ENCODE peak calls at places on chromosomes 13 and 19, in seven cellular contexts. L, H, F, W, Z, J and M are unnamed samples.

GRCh38 chr19:56476671-56477428 is at the start of gene ZNF667:
- DNase-seq in L (no peak), H (no peak), F (peak), W (peak), Z (peak), J (no peak), M (no peak)

GRCh38 chr19:50537306-50537685 is 23.6 kb upstream of the ASPDH start:
- DNase-seq in L (no peak), H (no peak), F (no peak), W (no peak), Z (no peak), J (no peak), M (no peak)

GRCh38 chr19:11598103-11598483 is 810 bp downstream of the ZNF627 start:
- DNase-seq in L (no peak), H (no peak), F (no peak), W (no peak), Z (no peak), J (no peak), M (no peak)

GRCh38 chr19:18339703-18340102 is 695 bp upstream of the PGPEP1 start:
- DNase-seq in L (no peak), H (no peak), F (no peak), W (no peak), Z (no peak), J (no peak), M (no peak)

GRCh38 chr19:55173717-55174409 is 6.2 kb downstream of the SYT5 start:
- DNase-seq in L (no peak), H (no peak), F (peak), W (no peak), Z (no peak), J (peak), M (no peak)

GRCh38 chr19:32669205-32669785 is 5.7 kb downstream of the ANKRD27 start:
- DNase-seq in L (no peak), H (no peak), F (no peak), W (no peak), Z (no peak), J (no peak), M (no peak)

GRCh38 chr19:10670187-10670586 is 16.0 kb downstream of the ILF3 start:
- DNase-seq in L (no peak), H (no peak), F (no peak), W (no peak), Z (no peak), J (no peak), M (no peak)

GRCh38 chr13:44575741-44576395 is at the start of gene TSC22D1:
- DNase-seq in L (peak), H (peak), F (peak), W (no peak), Z (no peak), J (no peak), M (no peak)

GRCh38 chr19:19464339-19465098 is 50.8 kb downstream of the TSSK6 start:
- DNase-seq in L (no peak), H (no peak), F (peak), W (peak), Z (no peak), J (no peak), M (no peak)

GRCh38 chr13:91355099-91355825 is 7.8 kb downstream of the MIR17HG start:
- DNase-seq in L (no peak), H (no peak), F (no peak), W (no peak), Z (no peak), J (no peak), M (no peak)

GRCh38 chr13:44679602-44680001 is 103.5 kb upstream of the TSC22D1 start:
- DNase-seq in L (no peak), H (no peak), F (no peak), W (no peak), Z (no peak), J (no peak), M (no peak)

GRCh38 chr13:91520952-91521351 is 122.5 kb downstream of the GPC5 start:
- DNase-seq in L (no peak), H (no peak), F (no peak), W (no peak), Z (no peak), J (no peak), M (no peak)

GRCh38 chr19:3840804-3841203 is 28.0 kb downstream of the ZFR2 start:
- DNase-seq in L (no peak), H (no peak), F (no peak), W (no peak), Z (no peak), J (no peak), M (no peak)

GRCh38 chr19:48064509-48064908 is 20.6 kb upstream of the CABP5 start:
- DNase-seq in L (no peak), H (no peak), F (no peak), W (no peak), Z (no peak), J (no peak), M (no peak)

GRCh38 chr19:46298477-46299003 is 1.7 kb downstream of the HIF3A start:
- DNase-seq in L (peak), H (no peak), F (no peak), W (no peak), Z (no peak), J (no peak), M (no peak)

GRCh38 chr13:45178349-45179142 is 22.3 kb downstream of the KCTD4 start:
- DNase-seq in L (no peak), H (no peak), F (no peak), W (peak), Z (no peak), J (no peak), M (no peak)

GRCh38 chr19:48102870-48103751 is 7.5 kb downstream of the PLA2G4C start:
- DNase-seq in L (no peak), H (no peak), F (peak), W (no peak), Z (no peak), J (no peak), M (no peak)

GRCh38 chr19:47020992-47021496 is 1.4 kb downstream of the NPAS1 start:
- DNase-seq in L (no peak), H (no peak), F (no peak), W (no peak), Z (no peak), J (no peak), M (no peak)

GRCh38 chr19:4575267-4575793 is 15.8 kb upstream of the SEMA6B start:
- DNase-seq in L (no peak), H (peak), F (peak), W (peak), Z (no peak), J (no peak), M (peak)

GRCh38 chr19:5567360-5567970 is at the start of gene TINCR:
- DNase-seq in L (no peak), H (no peak), F (no peak), W (no peak), Z (no peak), J (no peak), M (no peak)

GRCh38 chr19:30521937-30522336 is 149.8 kb downstream of the ZNF536 start:
- DNase-seq in L (no peak), H (no peak), F (no peak), W (no peak), Z (no peak), J (no peak), M (no peak)

GRCh38 chr19:5337126-5337525 is 3.5 kb downstream of the PTPRS start:
- DNase-seq in L (no peak), H (no peak), F (no peak), W (no peak), Z (no peak), J (no peak), M (no peak)

GRCh38 chr19:3266792-3267469 is 42.5 kb downstream of the CELF5 start:
- DNase-seq in L (no peak), H (no peak), F (no peak), W (no peak), Z (no peak), J (no peak), M (no peak)

GRCh38 chr13:102597029-102598015 is 536 bp downstream of the TPP2 start:
- DNase-seq in L (peak), H (no peak), F (peak), W (no peak), Z (no peak), J (no peak), M (no peak)

GRCh38 chr13:48405865-48406264 is 7.0 kb downstream of the LPAR6 start:
- DNase-seq in L (no peak), H (no peak), F (peak), W (no peak), Z (no peak), J (no peak), M (no peak)

DNA sequence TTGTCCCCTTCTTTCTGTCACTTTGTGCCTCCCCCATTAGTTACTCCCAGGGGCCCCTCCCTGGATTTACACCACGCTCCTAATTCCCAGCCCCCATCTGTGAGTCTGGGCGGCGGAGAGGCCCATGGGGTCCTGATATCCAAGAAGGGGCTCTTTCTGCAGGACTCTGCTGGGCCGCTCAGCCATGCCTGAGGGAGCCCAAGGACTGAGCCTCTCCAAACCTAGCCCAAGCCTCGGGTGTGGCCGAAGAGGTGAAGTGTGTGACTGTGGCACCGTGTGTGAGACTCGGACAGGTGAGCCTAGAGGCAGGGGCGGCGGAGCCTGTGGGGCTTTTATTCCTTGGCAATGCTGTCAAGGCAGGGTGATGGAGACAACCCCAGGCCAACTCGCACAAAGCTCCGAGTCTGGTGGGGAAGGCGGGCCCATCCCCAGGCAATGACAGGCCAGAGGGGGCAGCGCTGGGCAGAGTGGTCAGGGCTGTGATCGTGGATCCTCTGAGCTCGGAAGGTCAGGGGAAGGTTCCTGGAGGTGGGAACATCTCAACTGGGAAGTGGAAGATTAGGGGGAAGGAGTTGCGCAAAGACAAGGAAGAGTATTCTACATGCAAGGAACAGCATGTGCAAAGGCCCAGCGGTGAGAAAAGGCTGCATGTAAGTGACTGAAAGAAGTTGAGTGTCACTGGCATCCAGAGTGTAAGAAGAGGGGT is 1.6 kb downstream of the PLEKHG2 start:
- DNase-seq in L (peak), H (no peak), F (no peak), W (no peak), Z (no peak), J (no peak), M (no peak)
- TF ChIP-seq CTCF in L (no peak), H (no peak), F (no peak), W (peak), Z (no peak), J (no peak), M (no peak)

GRCh38 chr13:52026246-52026626 is 1.7 kb downstream of the UTP14C start:
- DNase-seq in L (no peak), H (no peak), F (no peak), W (no peak), Z (no peak), J (no peak), M (no peak)
- TF ChIP-seq CTCF in L (no peak), H (no peak), F (no peak), W (no peak), Z (no peak), J (peak), M (no peak)

GRCh38 chr13:85896516-85897450 is 97.6 kb upstream of the SLITRK6 start:
- DNase-seq in L (no peak), H (no peak), F (peak), W (no peak), Z (no peak), J (no peak), M (no peak)
- TF ChIP-seq CTCF in L (no peak), H (no peak), F (peak), W (peak), Z (no peak), J (no peak), M (no peak)

DNA sequence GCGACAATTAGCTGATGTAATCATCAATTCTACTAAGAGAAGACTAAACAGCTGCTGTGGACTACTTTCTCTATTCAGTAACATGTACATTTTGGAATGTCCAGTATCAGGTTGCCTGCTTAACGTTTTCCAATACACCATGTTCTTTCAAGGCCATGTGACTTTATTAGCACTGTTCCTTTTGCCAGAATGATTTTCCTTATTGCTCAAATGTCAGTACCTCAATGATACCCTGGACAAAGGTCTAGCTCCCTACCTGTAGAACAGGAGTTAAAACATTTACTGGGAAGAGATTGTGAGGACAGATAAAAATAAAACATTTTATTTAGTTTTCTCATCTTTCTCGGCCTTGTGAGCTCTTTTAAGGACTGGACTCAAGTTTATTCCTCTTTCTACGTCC is 3.8 kb upstream of the RBM26 start:
- DNase-seq in L (no peak), H (no peak), F (no peak), W (no peak), Z (no peak), J (no peak), M (no peak)
- TF ChIP-seq CTCF in L (no peak), H (no peak), F (no peak), W (no peak), Z (no peak), J (no peak), M (no peak)

GRCh38 chr13:59176775-59177174 is 987.0 kb downstream of the DIAPH3 start:
- DNase-seq in L (no peak), H (no peak), F (no peak), W (no peak), Z (no peak), J (no peak), M (no peak)
- TF ChIP-seq CTCF in L (no peak), H (no peak), F (no peak), W (peak), Z (no peak), J (peak), M (no peak)

GRCh38 chr19:13092608-13093260 is 9.9 kb downstream of the LYL1 start:
- DNase-seq in L (no peak), H (no peak), F (no peak), W (no peak), Z (no peak), J (no peak), M (no peak)

GRCh38 chr19:13091400-13092161 is 11.1 kb downstream of the LYL1 start:
- DNase-seq in L (no peak), H (no peak), F (no peak), W (peak), Z (peak), J (no peak), M (no peak)

GRCh38 chr19:13093407-13094284 is 9.0 kb downstream of the LYL1 start:
- DNase-seq in L (peak), H (peak), F (peak), W (no peak), Z (no peak), J (no peak), M (peak)

GRCh38 chr19:13090511-13091231 is 12.0 kb downstream of the LYL1 start:
- DNase-seq in L (no peak), H (no peak), F (no peak), W (no peak), Z (no peak), J (no peak), M (no peak)

DNA sequence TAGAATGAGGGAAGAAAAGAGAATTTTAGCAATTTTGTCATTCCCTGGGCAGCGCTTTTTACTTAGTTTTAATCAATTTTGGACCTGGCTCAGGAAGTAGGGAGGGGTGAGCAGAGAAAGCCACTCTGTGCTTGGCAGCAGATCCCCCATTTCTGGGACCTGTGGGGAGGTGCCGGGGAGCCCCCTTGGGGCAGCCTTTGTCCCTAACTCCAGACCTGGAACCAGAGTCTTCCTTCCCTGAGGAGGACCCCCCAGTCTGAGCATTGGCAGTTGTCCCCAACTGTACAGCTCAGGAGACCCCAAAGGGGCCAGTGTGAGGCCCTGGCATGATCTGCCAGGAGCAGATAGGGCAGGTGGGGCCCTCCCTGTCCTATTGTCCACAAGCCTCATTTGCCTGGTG is 10.5 kb downstream of the LYL1 start:
- DNase-seq in L (no peak), H (no peak), F (no peak), W (no peak), Z (no peak), J (no peak), M (no peak)
- TF ChIP-seq CTCF in L (no peak), H (no peak), F (no peak), W (no peak), Z (no peak), J (no peak), M (no peak)

GRCh38 chr19:16969127-16969526 is 57.5 kb downstream of the CPAMD8 start:
- DNase-seq in L (no peak), H (no peak), F (peak), W (no peak), Z (no peak), J (no peak), M (no peak)
- TF ChIP-seq CTCF in L (no peak), H (no peak), F (peak), W (no peak), Z (no peak), J (no peak), M (peak)